ENCODE peak calls at places on chromosomes 2 and 18, in ten cellular contexts. One of them, this sample, is unnamed.

GRCh38 chr2:68943581-68944568 is 8.8 kb downstream of the GKN2 start:
- DNase-seq in adrenal gland: peak; percentile 66
- DNase-seq in esophagus squamous epithelium: no peak
- DNase-seq in A549: peak; percentile 79
- DNase-seq in IMR-90: peak; percentile 64
- DNase-seq in heart left ventricle: peak; percentile 40
- DNase-seq in sigmoid colon: peak; percentile 78
- DNase-seq in uterus: peak; percentile 57
- DNase-seq in K562: peak; percentile 30
- DNase-seq in endothelial cell of umbilical vein: peak; percentile 64
- DNase-seq in this sample: peak; percentile 70

GRCh38 chr18:22223263-22223960 is 54.0 kb downstream of the GATA6 start:
- DNase-seq in IMR-90: peak; percentile 95
- DNase-seq in heart left ventricle: peak; percentile 95
- DNase-seq in A549: peak; percentile 84
- DNase-seq in K562: peak; percentile 64
- DNase-seq in esophagus squamous epithelium: no peak
- DNase-seq in sigmoid colon: peak; percentile 71
- DNase-seq in endothelial cell of umbilical vein: peak; percentile 77
- DNase-seq in adrenal gland: peak; percentile 92
- DNase-seq in uterus: peak; percentile 93
- DNase-seq in this sample: peak; percentile 58

GRCh38 chr2:218400167-218400929 is 680 bp downstream of the CTDSP1 start:
- DNase-seq in adrenal gland: peak; percentile 62
- DNase-seq in esophagus squamous epithelium: no peak
- DNase-seq in heart left ventricle: peak; percentile 58
- DNase-seq in IMR-90: no peak
- DNase-seq in endothelial cell of umbilical vein: peak; percentile 48
- DNase-seq in A549: no peak
- DNase-seq in sigmoid colon: peak; percentile 79
- DNase-seq in uterus: peak; percentile 56
- DNase-seq in K562: peak; percentile 54
- DNase-seq in this sample: peak; percentile 48

GRCh38 chr2:84782717-84783442 is 98.0 kb downstream of the TRABD2A start:
- DNase-seq in A549: no peak
- DNase-seq in adrenal gland: no peak
- DNase-seq in sigmoid colon: no peak
- DNase-seq in endothelial cell of umbilical vein: no peak
- DNase-seq in IMR-90: peak; percentile 17
- DNase-seq in heart left ventricle: no peak
- DNase-seq in K562: no peak
- DNase-seq in esophagus squamous epithelium: no peak
- DNase-seq in uterus: no peak
- DNase-seq in this sample: no peak

GRCh38 chr2:207412787-207413310 is 116.9 kb upstream of the CREB1 start:
- DNase-seq in heart left ventricle: no peak
- DNase-seq in adrenal gland: no peak
- DNase-seq in endothelial cell of umbilical vein: no peak
- DNase-seq in sigmoid colon: no peak
- DNase-seq in IMR-90: no peak
- DNase-seq in K562: no peak
- DNase-seq in esophagus squamous epithelium: no peak
- DNase-seq in A549: no peak
- DNase-seq in uterus: no peak
- DNase-seq in this sample: no peak

GRCh38 chr2:179141206-179141605 is 91.3 kb upstream of the CCDC141 start:
- DNase-seq in sigmoid colon: no peak
- DNase-seq in endothelial cell of umbilical vein: no peak
- DNase-seq in A549: no peak
- DNase-seq in esophagus squamous epithelium: no peak
- DNase-seq in IMR-90: no peak
- DNase-seq in K562: no peak
- DNase-seq in uterus: no peak
- DNase-seq in heart left ventricle: no peak
- DNase-seq in adrenal gland: no peak
- DNase-seq in this sample: no peak

GRCh38 chr2:218286570-218287459 is 5.5 kb downstream of the TMBIM1 start:
- DNase-seq in sigmoid colon: peak; percentile 97
- DNase-seq in uterus: peak; percentile 96
- DNase-seq in IMR-90: peak; percentile 94
- DNase-seq in adrenal gland: peak; percentile 86
- DNase-seq in K562: peak; percentile 71
- DNase-seq in A549: peak; percentile 91
- DNase-seq in esophagus squamous epithelium: peak; percentile 60
- DNase-seq in heart left ventricle: peak; percentile 96
- DNase-seq in endothelial cell of umbilical vein: peak; percentile 93
- DNase-seq in this sample: peak; percentile 93

GRCh38 chr2:234286118-234286598 is 210.7 kb downstream of the ARL4C start:
- DNase-seq in uterus: no peak
- DNase-seq in sigmoid colon: no peak
- DNase-seq in A549: no peak
- DNase-seq in esophagus squamous epithelium: no peak
- DNase-seq in adrenal gland: no peak
- DNase-seq in heart left ventricle: no peak
- DNase-seq in IMR-90: peak; percentile 71
- DNase-seq in endothelial cell of umbilical vein: peak; percentile 49
- DNase-seq in K562: no peak
- DNase-seq in this sample: no peak

GRCh38 chr2:226837787-226838603 is 2.1 kb downstream of the RHBDD1 start:
- DNase-seq in K562: peak; percentile 56
- DNase-seq in uterus: no peak
- DNase-seq in sigmoid colon: no peak
- DNase-seq in adrenal gland: no peak
- DNase-seq in esophagus squamous epithelium: no peak
- DNase-seq in A549: no peak
- DNase-seq in heart left ventricle: no peak
- DNase-seq in endothelial cell of umbilical vein: no peak
- DNase-seq in IMR-90: no peak
- DNase-seq in this sample: no peak

GRCh38 chr2:189679224-189679623 is 4.8 kb downstream of the ANKAR start:
- DNase-seq in esophagus squamous epithelium: no peak
- DNase-seq in sigmoid colon: no peak
- DNase-seq in uterus: no peak
- DNase-seq in A549: no peak
- DNase-seq in K562: no peak
- DNase-seq in adrenal gland: no peak
- DNase-seq in heart left ventricle: no peak
- DNase-seq in IMR-90: peak; percentile 18
- DNase-seq in endothelial cell of umbilical vein: no peak
- DNase-seq in this sample: no peak

GRCh38 chr2:189673661-189674373 is 653 bp upstream of the ANKAR start:
- DNase-seq in sigmoid colon: no peak
- DNase-seq in adrenal gland: no peak
- DNase-seq in K562: no peak
- DNase-seq in A549: no peak
- DNase-seq in uterus: no peak
- DNase-seq in IMR-90: no peak
- DNase-seq in esophagus squamous epithelium: no peak
- DNase-seq in endothelial cell of umbilical vein: no peak
- DNase-seq in heart left ventricle: no peak
- DNase-seq in this sample: no peak

GRCh38 chr2:189669913-189670312 is 4.6 kb upstream of the ANKAR start:
- DNase-seq in sigmoid colon: no peak
- DNase-seq in endothelial cell of umbilical vein: no peak
- DNase-seq in IMR-90: no peak
- DNase-seq in uterus: no peak
- DNase-seq in esophagus squamous epithelium: no peak
- DNase-seq in adrenal gland: no peak
- DNase-seq in heart left ventricle: no peak
- DNase-seq in K562: no peak
- DNase-seq in A549: no peak
- DNase-seq in this sample: no peak

GRCh38 chr2:189676471-189676870 is 2.0 kb downstream of the ANKAR start:
- DNase-seq in K562: no peak
- DNase-seq in heart left ventricle: no peak
- DNase-seq in IMR-90: peak; percentile 61
- DNase-seq in endothelial cell of umbilical vein: no peak
- DNase-seq in uterus: no peak
- DNase-seq in sigmoid colon: no peak
- DNase-seq in A549: no peak
- DNase-seq in esophagus squamous epithelium: no peak
- DNase-seq in adrenal gland: no peak
- DNase-seq in this sample: no peak

GRCh38 chr2:189674374-189675112 is at the start of gene ANKAR:
- DNase-seq in endothelial cell of umbilical vein: peak; percentile 95
- DNase-seq in esophagus squamous epithelium: peak; percentile 35
- DNase-seq in A549: peak; percentile 92
- DNase-seq in uterus: peak; percentile 88
- DNase-seq in IMR-90: peak; percentile 90
- DNase-seq in heart left ventricle: peak; percentile 93
- DNase-seq in adrenal gland: peak; percentile 91
- DNase-seq in K562: no peak
- DNase-seq in sigmoid colon: peak; percentile 94
- DNase-seq in this sample: peak; percentile 92
- TF ChIP-seq POLR2A in endothelial cell of umbilical vein: peak; percentile 95
- TF ChIP-seq POLR2A in esophagus squamous epithelium: no peak
- TF ChIP-seq POLR2A in A549: peak; percentile 78
- TF ChIP-seq POLR2A in uterus: peak; percentile 52
- TF ChIP-seq POLR2A in IMR-90: peak; percentile 74
- TF ChIP-seq POLR2A in heart left ventricle: no peak
- TF ChIP-seq POLR2A in adrenal gland: peak; percentile 78
- TF ChIP-seq POLR2A in K562: no peak
- TF ChIP-seq POLR2A in sigmoid colon: peak; percentile 30
- TF ChIP-seq POLR2A in this sample: no peak

DNA sequence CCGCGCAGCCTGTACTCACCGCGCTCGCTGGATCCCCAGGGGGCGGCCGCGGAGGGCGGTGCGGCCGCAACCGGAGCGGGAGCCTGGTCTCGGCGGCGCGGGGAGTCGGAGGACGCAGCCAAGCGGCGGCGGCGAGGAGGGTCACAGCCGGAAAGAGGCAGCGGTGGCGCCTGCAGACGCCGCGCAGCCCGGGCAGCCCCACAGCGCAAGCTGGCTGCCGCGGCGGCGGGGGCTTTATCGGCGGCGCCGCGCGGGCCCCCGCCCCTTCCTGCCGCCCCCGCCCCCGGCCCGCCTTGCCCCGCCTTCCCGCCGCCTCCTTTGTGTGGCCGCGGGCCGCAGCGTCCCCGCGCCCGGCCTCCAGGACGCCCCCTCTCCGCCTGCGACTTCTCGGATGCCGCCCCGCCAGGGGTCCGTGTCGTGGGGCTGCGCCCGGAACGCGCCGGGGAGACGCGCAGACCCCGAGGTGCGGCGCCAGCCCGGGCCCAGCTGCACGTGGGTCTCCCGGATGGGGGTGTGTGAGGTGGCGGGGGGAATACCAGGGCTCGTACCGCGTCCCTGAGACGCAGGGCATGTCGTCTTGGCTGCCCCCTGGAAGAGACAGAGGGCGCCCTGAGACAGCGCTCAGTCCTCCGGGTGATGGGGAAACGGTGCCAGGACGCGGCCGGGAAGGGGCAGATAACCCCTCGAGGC is at the start of gene SERPINE2:
- DNase-seq in sigmoid colon: peak; percentile 71
- DNase-seq in A549: peak; percentile 82
- DNase-seq in esophagus squamous epithelium: no peak
- DNase-seq in K562: peak; percentile 20
- DNase-seq in endothelial cell of umbilical vein: peak; percentile 41
- DNase-seq in IMR-90: peak; percentile 37
- DNase-seq in adrenal gland: peak; percentile 47
- DNase-seq in uterus: peak; percentile 18
- DNase-seq in heart left ventricle: peak; percentile 60
- DNase-seq in this sample: peak; percentile 85
- TF ChIP-seq CTCF in sigmoid colon: no peak
- TF ChIP-seq CTCF in A549: peak; percentile 76
- TF ChIP-seq CTCF in esophagus squamous epithelium: peak; percentile 36
- TF ChIP-seq CTCF in K562: no peak
- TF ChIP-seq CTCF in endothelial cell of umbilical vein: no peak
- TF ChIP-seq CTCF in IMR-90: peak; percentile 52
- TF ChIP-seq CTCF in adrenal gland: no peak
- TF ChIP-seq CTCF in uterus: peak; percentile 30
- TF ChIP-seq CTCF in heart left ventricle: peak; percentile 36
- TF ChIP-seq CTCF in this sample: peak; percentile 34

GRCh38 chr2:43269706-43270105 is 43.3 kb upstream of the ZFP36L2 start:
- DNase-seq in K562: no peak
- DNase-seq in endothelial cell of umbilical vein: no peak
- DNase-seq in A549: no peak
- DNase-seq in adrenal gland: peak; percentile 41
- DNase-seq in uterus: peak; percentile 79
- DNase-seq in sigmoid colon: peak; percentile 92
- DNase-seq in IMR-90: peak; percentile 81
- DNase-seq in heart left ventricle: peak; percentile 89
- DNase-seq in esophagus squamous epithelium: no peak
- DNase-seq in this sample: peak; percentile 82
- H3K27ac ChIP-seq in K562: no peak overlapping the region
- H3K27ac ChIP-seq in endothelial cell of umbilical vein: peak overlapping the region; percentile 84
- H3K27ac ChIP-seq in A549: peak overlapping the region; percentile 33
- H3K27ac ChIP-seq in adrenal gland: peak overlapping the region; percentile 96
- H3K27ac ChIP-seq in uterus: peak overlapping the region; percentile 88
- H3K27ac ChIP-seq in sigmoid colon: peak overlapping the region; percentile 83
- H3K27ac ChIP-seq in IMR-90: no peak overlapping the region
- H3K27ac ChIP-seq in heart left ventricle: peak overlapping the region; percentile 79
- H3K27ac ChIP-seq in esophagus squamous epithelium: peak overlapping the region; percentile 67
- H3K27ac ChIP-seq in this sample: peak overlapping the region; percentile 87

GRCh38 chr18:9259148-9259547 is 75.4 kb upstream of the TWSG1 start:
- DNase-seq in IMR-90: no peak
- DNase-seq in K562: no peak
- DNase-seq in endothelial cell of umbilical vein: no peak
- DNase-seq in uterus: no peak
- DNase-seq in esophagus squamous epithelium: no peak
- DNase-seq in heart left ventricle: no peak
- DNase-seq in A549: no peak
- DNase-seq in sigmoid colon: no peak
- DNase-seq in adrenal gland: no peak
- DNase-seq in this sample: no peak
- TF ChIP-seq POLR2A in IMR-90: no peak
- TF ChIP-seq POLR2A in K562: no peak
- TF ChIP-seq POLR2A in endothelial cell of umbilical vein: no peak
- TF ChIP-seq POLR2A in uterus: no peak
- TF ChIP-seq POLR2A in esophagus squamous epithelium: no peak
- TF ChIP-seq POLR2A in heart left ventricle: no peak
- TF ChIP-seq POLR2A in A549: no peak
- TF ChIP-seq POLR2A in sigmoid colon: no peak
- TF ChIP-seq POLR2A in adrenal gland: no peak
- TF ChIP-seq POLR2A in this sample: no peak

GRCh38 chr2:86105252-86105968 is at the start of gene POLR1A:
- DNase-seq in A549: peak; percentile 96
- DNase-seq in K562: peak; percentile 65
- DNase-seq in IMR-90: peak; percentile 94
- DNase-seq in endothelial cell of umbilical vein: peak; percentile 97
- DNase-seq in uterus: peak; percentile 92
- DNase-seq in sigmoid colon: peak; percentile 96
- DNase-seq in esophagus squamous epithelium: peak; percentile 56
- DNase-seq in adrenal gland: peak; percentile 86
- DNase-seq in heart left ventricle: peak; percentile 93
- DNase-seq in this sample: peak; percentile 98
- TF ChIP-seq CTCF in A549: no peak
- TF ChIP-seq CTCF in K562: no peak
- TF ChIP-seq CTCF in IMR-90: peak; percentile 20
- TF ChIP-seq CTCF in endothelial cell of umbilical vein: no peak
- TF ChIP-seq CTCF in uterus: no peak
- TF ChIP-seq CTCF in sigmoid colon: no peak
- TF ChIP-seq CTCF in esophagus squamous epithelium: no peak
- TF ChIP-seq CTCF in adrenal gland: no peak
- TF ChIP-seq CTCF in heart left ventricle: no peak
- TF ChIP-seq CTCF in this sample: no peak

DNA sequence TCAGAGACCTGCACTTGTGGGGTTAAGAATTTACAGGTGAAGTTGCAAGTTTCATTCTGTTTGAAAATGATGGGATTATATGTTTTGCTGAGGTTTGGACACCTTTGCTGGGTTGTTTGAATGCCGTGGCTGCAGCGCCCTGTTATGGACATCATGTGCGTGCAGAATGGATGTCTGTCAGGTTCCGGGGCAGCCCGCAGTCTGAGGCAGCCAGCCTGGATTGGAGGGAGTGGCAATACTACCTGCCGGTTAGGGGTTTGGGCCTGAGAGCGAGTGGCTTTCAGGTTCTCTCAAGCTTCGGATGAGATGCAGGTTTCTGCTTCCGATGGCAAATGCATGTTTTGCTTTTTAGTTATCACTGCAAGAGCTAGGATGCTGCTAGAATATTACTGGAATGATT is 1.1 kb downstream of the CASP8 start:
- DNase-seq in uterus: no peak
- DNase-seq in heart left ventricle: no peak
- DNase-seq in adrenal gland: no peak
- DNase-seq in esophagus squamous epithelium: no peak
- DNase-seq in sigmoid colon: no peak
- DNase-seq in IMR-90: no peak
- DNase-seq in A549: no peak
- DNase-seq in K562: no peak
- DNase-seq in endothelial cell of umbilical vein: no peak
- DNase-seq in this sample: no peak
- H3K27ac ChIP-seq in uterus: no peak overlapping the region
- H3K27ac ChIP-seq in heart left ventricle: no peak overlapping the region
- H3K27ac ChIP-seq in adrenal gland: no peak overlapping the region
- H3K27ac ChIP-seq in esophagus squamous epithelium: peak overlapping the region; percentile 90
- H3K27ac ChIP-seq in sigmoid colon: no peak overlapping the region
- H3K27ac ChIP-seq in IMR-90: no peak overlapping the region
- H3K27ac ChIP-seq in A549: no peak overlapping the region
- H3K27ac ChIP-seq in K562: no peak overlapping the region
- H3K27ac ChIP-seq in endothelial cell of umbilical vein: no peak overlapping the region
- H3K27ac ChIP-seq in this sample: no peak overlapping the region

This sample was measured in testis.